ENCODE peak calls at places on chromosomes 3 and 15, in seven cellular contexts. N, J, S, C, G, X and M are unnamed samples.

GRCh38 chr15:52789601-52790165 is 453 bp downstream of the ONECUT1 start:
- DNase-seq in N (no peak), J (peak; percentile 37), S (no peak), C (no peak), G (no peak), X (no peak), M (no peak)

GRCh38 chr3:94453864-94454263 is 391.0 kb downstream of the NSUN3 start:
- DNase-seq in N (no peak), J (no peak), S (no peak), C (no peak), G (no peak), X (no peak), M (no peak)

GRCh38 chr3:183536238-183536880 is 19.1 kb downstream of the KLHL6 start:
- DNase-seq in N (no peak), J (no peak), S (no peak), C (no peak), G (no peak), X (no peak), M (no peak)

GRCh38 chr15:90869601-90870353 is 1.4 kb downstream of the FURIN start:
- DNase-seq in N (peak; percentile 93), J (peak; percentile 94), S (peak; percentile 82), C (no peak), G (peak; percentile 97), X (peak; percentile 67), M (peak; percentile 95)

GRCh38 chr3:156383433-156384025 is 171.4 kb downstream of the SSR3 start:
- DNase-seq in N (no peak), J (no peak), S (no peak), C (no peak), G (no peak), X (no peak), M (no peak)

GRCh38 chr3:42663581-42664442 is 10.3 kb downstream of the ZBTB47 start:
- DNase-seq in N (no peak), J (no peak), S (no peak), C (no peak), G (peak; percentile 42), X (no peak), M (no peak)

GRCh38 chr3:61847784-61848462 is 286.6 kb downstream of the PTPRG start:
- DNase-seq in N (no peak), J (no peak), S (no peak), C (peak; percentile 84), G (peak; percentile 83), X (peak; percentile 64), M (peak; percentile 50)

GRCh38 chr3:31218082-31218481 is 314.6 kb upstream of the STT3B start:
- DNase-seq in N (no peak), J (no peak), S (no peak), C (no peak), G (no peak), X (no peak), M (no peak)

GRCh38 chr3:151552589-151552988 is 91.7 kb upstream of the IGSF10 start:
- DNase-seq in N (no peak), J (no peak), S (peak; percentile 5), C (no peak), G (no peak), X (no peak), M (no peak)

GRCh38 chr15:87348746-87349145 is 907.8 kb downstream of the NTRK3 start:
- DNase-seq in N (no peak), J (no peak), S (no peak), C (no peak), G (no peak), X (no peak), M (no peak)

GRCh38 chr15:69834256-69834655 is 263.5 kb downstream of the TLE3 start:
- DNase-seq in N (no peak), J (no peak), S (no peak), C (no peak), G (no peak), X (no peak), M (no peak)

GRCh38 chr15:63019539-63020109 is 22.9 kb upstream of the TPM1 start:
- DNase-seq in N (peak; percentile 92), J (no peak), S (no peak), C (peak; percentile 69), G (no peak), X (no peak), M (peak; percentile 39)

GRCh38 chr3:58177747-58178527 is 32.8 kb downstream of the DNASE1L3 start:
- DNase-seq in N (peak; percentile 31), J (peak; percentile 77), S (peak; percentile 75), C (peak; percentile 80), G (peak; percentile 90), X (peak; percentile 94), M (peak; percentile 79)

GRCh38 chr3:132519914-132520313 is 77.2 kb upstream of the ACKR4 start:
- DNase-seq in N (no peak), J (no peak), S (no peak), C (no peak), G (no peak), X (no peak), M (no peak)

GRCh38 chr3:39870706-39871105 is 61.3 kb downstream of the MYRIP start:
- DNase-seq in N (no peak), J (no peak), S (no peak), C (no peak), G (no peak), X (no peak), M (peak; percentile 42)

GRCh38 chr3:129664040-129664646 is 57.7 kb upstream of the PLXND1 start:
- DNase-seq in N (no peak), J (no peak), S (no peak), C (no peak), G (no peak), X (no peak), M (no peak)

GRCh38 chr3:183114779-183115178 is 15.5 kb upstream of the MCCC1 start:
- DNase-seq in N (no peak), J (no peak), S (no peak), C (no peak), G (no peak), X (no peak), M (no peak)

GRCh38 chr15:43648649-43649429 is at the start of gene CATSPER2:
- DNase-seq in N (no peak), J (no peak), S (no peak), C (no peak), G (no peak), X (no peak), M (no peak)

GRCh38 chr15:49155834-49156627 is 632 bp upstream of the COPS2 start:
- DNase-seq in N (no peak), J (no peak), S (no peak), C (no peak), G (peak; percentile 26), X (no peak), M (peak; percentile 61)

GRCh38 chr3:16315623-16316022 is 50.6 kb downstream of the OXNAD1 start:
- DNase-seq in N (no peak), J (no peak), S (no peak), C (no peak), G (no peak), X (no peak), M (no peak)

GRCh38 chr3:99952306-99952705 is 134.6 kb downstream of the CMSS1 start:
- DNase-seq in N (peak; percentile 92), J (peak; percentile 71), S (peak; percentile 28), C (no peak), G (no peak), X (no peak), M (no peak)